ENCODE peak calls at places on chromosomes 3 and 15, in nine cellular contexts. One of them, this sample, is unnamed.

GRCh38 chr3:196726788-196727675 is 12.6 kb upstream of the PAK2 start:
- DNase-seq in germinal center: no peak
- DNase-seq in HTR-8/SVneo: no peak
- DNase-seq in tibial artery: no peak
- DNase-seq in CD8-positive, alpha-beta memory T cell: no peak
- DNase-seq in activated T-cell treated with anti-CD3 and anti-CD28 coated beads for 1 hour: no peak
- DNase-seq in T47D: no peak
- DNase-seq in KBM-7: no peak
- DNase-seq in ascending aorta: no peak
- DNase-seq in this sample: no peak

GRCh38 chr15:63402498-63403253 is 21.0 kb upstream of the CA12 start:
- DNase-seq in germinal center: peak; percentile 18
- DNase-seq in HTR-8/SVneo: peak; percentile 35
- DNase-seq in tibial artery: no peak
- DNase-seq in CD8-positive, alpha-beta memory T cell: no peak
- DNase-seq in activated T-cell treated with anti-CD3 and anti-CD28 coated beads for 1 hour: no peak
- DNase-seq in T47D: peak; percentile 59
- DNase-seq in KBM-7: peak; percentile 77
- DNase-seq in ascending aorta: peak; percentile 38
- DNase-seq in this sample: peak; percentile 28

GRCh38 chr3:142888484-142889262 is at the start of gene PCOLCE2:
- DNase-seq in germinal center: peak; percentile 20
- DNase-seq in HTR-8/SVneo: peak; percentile 43
- DNase-seq in tibial artery: peak; percentile 70
- DNase-seq in CD8-positive, alpha-beta memory T cell: no peak
- DNase-seq in activated T-cell treated with anti-CD3 and anti-CD28 coated beads for 1 hour: no peak
- DNase-seq in T47D: peak; percentile 30
- DNase-seq in KBM-7: peak; percentile 79
- DNase-seq in ascending aorta: no peak
- DNase-seq in this sample: no peak

GRCh38 chr15:89385596-89386242 is 51.1 kb upstream of the POLG start:
- DNase-seq in germinal center: no peak
- DNase-seq in HTR-8/SVneo: no peak
- DNase-seq in tibial artery: no peak
- DNase-seq in CD8-positive, alpha-beta memory T cell: no peak
- DNase-seq in activated T-cell treated with anti-CD3 and anti-CD28 coated beads for 1 hour: no peak
- DNase-seq in T47D: no peak
- DNase-seq in KBM-7: no peak
- DNase-seq in ascending aorta: no peak
- DNase-seq in this sample: no peak

GRCh38 chr3:112482675-112483074 is 16.6 kb downstream of the BTLA start:
- DNase-seq in germinal center: no peak
- DNase-seq in HTR-8/SVneo: no peak
- DNase-seq in tibial artery: no peak
- DNase-seq in CD8-positive, alpha-beta memory T cell: no peak
- DNase-seq in activated T-cell treated with anti-CD3 and anti-CD28 coated beads for 1 hour: no peak
- DNase-seq in T47D: no peak
- DNase-seq in KBM-7: no peak
- DNase-seq in ascending aorta: no peak
- DNase-seq in this sample: no peak

GRCh38 chr15:45834622-45835021 is 199.8 kb downstream of the SQOR start:
- DNase-seq in germinal center: no peak
- DNase-seq in HTR-8/SVneo: no peak
- DNase-seq in tibial artery: no peak
- DNase-seq in CD8-positive, alpha-beta memory T cell: no peak
- DNase-seq in activated T-cell treated with anti-CD3 and anti-CD28 coated beads for 1 hour: no peak
- DNase-seq in T47D: no peak
- DNase-seq in KBM-7: no peak
- DNase-seq in ascending aorta: no peak
- DNase-seq in this sample: no peak

GRCh38 chr3:59496250-59496649 is 446.4 kb upstream of the CFAP20DC start:
- DNase-seq in germinal center: no peak
- DNase-seq in HTR-8/SVneo: no peak
- DNase-seq in tibial artery: no peak
- DNase-seq in CD8-positive, alpha-beta memory T cell: no peak
- DNase-seq in activated T-cell treated with anti-CD3 and anti-CD28 coated beads for 1 hour: no peak
- DNase-seq in T47D: no peak
- DNase-seq in KBM-7: no peak
- DNase-seq in ascending aorta: no peak
- DNase-seq in this sample: no peak

GRCh38 chr3:118765636-118766305 is 268.9 kb downstream of the IGSF11 start:
- DNase-seq in germinal center: no peak
- DNase-seq in HTR-8/SVneo: no peak
- DNase-seq in tibial artery: no peak
- DNase-seq in CD8-positive, alpha-beta memory T cell: no peak
- DNase-seq in activated T-cell treated with anti-CD3 and anti-CD28 coated beads for 1 hour: no peak
- DNase-seq in T47D: no peak
- DNase-seq in KBM-7: no peak
- DNase-seq in ascending aorta: no peak
- DNase-seq in this sample: no peak

GRCh38 chr3:5811051-5811450 is 623.5 kb downstream of the EDEM1 start:
- DNase-seq in germinal center: no peak
- DNase-seq in HTR-8/SVneo: no peak
- DNase-seq in tibial artery: no peak
- DNase-seq in CD8-positive, alpha-beta memory T cell: no peak
- DNase-seq in activated T-cell treated with anti-CD3 and anti-CD28 coated beads for 1 hour: no peak
- DNase-seq in T47D: no peak
- DNase-seq in KBM-7: no peak
- DNase-seq in ascending aorta: no peak
- DNase-seq in this sample: no peak

GRCh38 chr15:67838789-67839332 is 984 bp downstream of the RNU6-1 start:
- DNase-seq in germinal center: no peak
- DNase-seq in HTR-8/SVneo: no peak
- DNase-seq in tibial artery: peak; percentile 86
- DNase-seq in CD8-positive, alpha-beta memory T cell: no peak
- DNase-seq in activated T-cell treated with anti-CD3 and anti-CD28 coated beads for 1 hour: no peak
- DNase-seq in T47D: peak; percentile 74
- DNase-seq in KBM-7: no peak
- DNase-seq in ascending aorta: peak; percentile 85
- DNase-seq in this sample: no peak

GRCh38 chr3:74267583-74268184 is 346.8 kb downstream of the CNTN3 start:
- DNase-seq in germinal center: peak; percentile 2
- DNase-seq in HTR-8/SVneo: no peak
- DNase-seq in tibial artery: no peak
- DNase-seq in CD8-positive, alpha-beta memory T cell: no peak
- DNase-seq in activated T-cell treated with anti-CD3 and anti-CD28 coated beads for 1 hour: no peak
- DNase-seq in T47D: peak; percentile 66
- DNase-seq in KBM-7: peak; percentile 64
- DNase-seq in ascending aorta: peak; percentile 64
- DNase-seq in this sample: peak; percentile 20

GRCh38 chr3:56744016-56744415 is 57.7 kb downstream of the ARHGEF3 start:
- DNase-seq in germinal center: no peak
- DNase-seq in HTR-8/SVneo: no peak
- DNase-seq in tibial artery: no peak
- DNase-seq in CD8-positive, alpha-beta memory T cell: no peak
- DNase-seq in activated T-cell treated with anti-CD3 and anti-CD28 coated beads for 1 hour: no peak
- DNase-seq in T47D: no peak
- DNase-seq in KBM-7: no peak
- DNase-seq in ascending aorta: no peak
- DNase-seq in this sample: no peak

GRCh38 chr3:97278506-97278905 is 464.1 kb downstream of the EPHA6 start:
- DNase-seq in germinal center: no peak
- DNase-seq in HTR-8/SVneo: no peak
- DNase-seq in tibial artery: no peak
- DNase-seq in CD8-positive, alpha-beta memory T cell: no peak
- DNase-seq in activated T-cell treated with anti-CD3 and anti-CD28 coated beads for 1 hour: no peak
- DNase-seq in T47D: peak; percentile 48
- DNase-seq in KBM-7: no peak
- DNase-seq in ascending aorta: no peak
- DNase-seq in this sample: no peak

GRCh38 chr15:59689626-59690236 is 611 bp upstream of the BNIP2 start:
- DNase-seq in germinal center: no peak
- DNase-seq in HTR-8/SVneo: no peak
- DNase-seq in tibial artery: peak; percentile 94
- DNase-seq in CD8-positive, alpha-beta memory T cell: peak; percentile 55
- DNase-seq in activated T-cell treated with anti-CD3 and anti-CD28 coated beads for 1 hour: peak; percentile 45
- DNase-seq in T47D: peak; percentile 90
- DNase-seq in KBM-7: peak; percentile 83
- DNase-seq in ascending aorta: peak; percentile 94
- DNase-seq in this sample: peak; percentile 72

GRCh38 chr3:189853906-189854305 is 222.7 kb downstream of the TP63 start:
- DNase-seq in germinal center: no peak
- DNase-seq in HTR-8/SVneo: no peak
- DNase-seq in tibial artery: no peak
- DNase-seq in CD8-positive, alpha-beta memory T cell: no peak
- DNase-seq in activated T-cell treated with anti-CD3 and anti-CD28 coated beads for 1 hour: no peak
- DNase-seq in T47D: no peak
- DNase-seq in KBM-7: no peak
- DNase-seq in ascending aorta: no peak
- DNase-seq in this sample: no peak